ENCODE peak calls at places on chromosomes 4 and X, in four cellular contexts. I is GM12878, F is HepG2, T is SK-N-SH. X is an unnamed sample.

GRCh38 chrX:68932611-68933010 is 103.8 kb downstream of the EFNB1 start:
- DNase-seq in F (no peak), T (no peak), I (no peak), X (no peak)

GRCh38 chrX:95427389-95427788 is 1257.3 kb upstream of the DIAPH2 start:
- DNase-seq in I (no peak), T (no peak), F (no peak), X (no peak)

GRCh38 chr4:163127621-163128020 is 39.1 kb downstream of the NAF1 start:
- DNase-seq in T (no peak), I (no peak), F (no peak), X (no peak)

GRCh38 chrX:84735025-84735424 is 232.8 kb upstream of the HDX start:
- DNase-seq in T (no peak), I (no peak), F (peak; percentile 38), X (no peak)

GRCh38 chr4:81963506-81964020 is 410.2 kb downstream of the HNRNPD start:
- DNase-seq in F (no peak), T (no peak), I (no peak), X (peak; percentile 30)

GRCh38 chrX:19343085-19343461 is 654 bp upstream of the PDHA1 start:
- DNase-seq in F (peak; percentile 36), T (no peak), I (no peak), X (no peak)

GRCh38 chrX:101415180-101416130 is 7.4 kb downstream of the HNRNPH2 start:
- DNase-seq in T (peak; percentile 58), I (peak; percentile 68), F (peak; percentile 14), X (peak; percentile 62)

GRCh38 chr4:105560488-105560887 is 8.1 kb downstream of the ARHGEF38 start:
- DNase-seq in T (no peak), I (no peak), F (no peak), X (no peak)

GRCh38 chr4:107578321-107578720 is 141.7 kb downstream of the PAPSS1 start:
- DNase-seq in T (no peak), F (no peak), I (no peak), X (no peak)

GRCh38 chrX:153628665-153629064 is 18.3 kb upstream of the DUSP9 start:
- DNase-seq in T (peak; percentile 16), F (no peak), I (no peak), X (no peak)

GRCh38 chrX:43813898-43814297 is 68.4 kb downstream of the MAOB start:
- DNase-seq in T (no peak), F (no peak), I (no peak), X (peak; percentile 36)

GRCh38 chrX:22109442-22109841 is 77.3 kb downstream of the PHEX start:
- DNase-seq in I (no peak), T (no peak), F (no peak), X (peak; percentile 28)

GRCh38 chrX:38458071-38458470 is 103.3 kb upstream of the TSPAN7 start:
- DNase-seq in I (no peak), T (no peak), F (no peak), X (no peak)

GRCh38 chr4:83138979-83139378 is 24.4 kb upstream of the PLAC8 start:
- DNase-seq in F (no peak), T (no peak), I (no peak), X (no peak)

GRCh38 chrX:139766545-139766983 is 58.6 kb upstream of the MCF2 start:
- DNase-seq in F (no peak), I (peak; percentile 8), T (no peak), X (no peak)

GRCh38 chr4:41506071-41506470 is 31.9 kb upstream of the LIMCH1 start:
- DNase-seq in F (no peak), I (no peak), T (no peak), X (no peak)

GRCh38 chr4:128335541-128335940 is 47.9 kb upstream of the PGRMC2 start:
- DNase-seq in F (no peak), T (no peak), I (no peak), X (no peak)

GRCh38 chr4:120055167-120055566 is 11.5 kb downstream of the MAD2L1 start:
- DNase-seq in T (no peak), I (no peak), F (no peak), X (no peak)

GRCh38 chr4:176778491-176778890 is 14.2 kb downstream of the VEGFC start:
- DNase-seq in F (no peak), I (no peak), T (no peak), X (no peak)

GRCh38 chr4:89303177-89303576 is 4.4 kb downstream of the GPRIN3 start:
- DNase-seq in I (no peak), T (no peak), F (no peak), X (no peak)

GRCh38 chrX:38107028-38107427 is 100.7 kb downstream of the SYTL5 start:
- DNase-seq in T (no peak), I (no peak), F (peak; percentile 1), X (no peak)

GRCh38 chr4:52864816-52865215 is 2.7 kb downstream of the RASL11B start:
- DNase-seq in T (peak; percentile 59), I (no peak), F (no peak), X (no peak)

GRCh38 chrX:97158270-97158669 is 274.6 kb downstream of the RPA4 start:
- DNase-seq in F (no peak), I (no peak), T (no peak), X (no peak)

GRCh38 chr4:187077749-187078148 is 354.1 kb upstream of the FAT1 start:
- DNase-seq in I (no peak), F (no peak), T (no peak), X (peak; percentile 15)

GRCh38 chr4:126956192-126956897 is 676.4 kb upstream of the INTU start:
- DNase-seq in T (no peak), F (no peak), I (no peak), X (no peak)

GRCh38 chr4:126954537-126955291 is 678.0 kb upstream of the INTU start:
- DNase-seq in I (no peak), T (no peak), F (no peak), X (no peak)

GRCh38 chr4:126957555-126958440 is 675.0 kb upstream of the INTU start:
- DNase-seq in I (no peak), T (no peak), F (no peak), X (no peak)

GRCh38 chr4:126958482-126958881 is 674.3 kb upstream of the INTU start:
- DNase-seq in F (no peak), I (no peak), T (no peak), X (no peak)

DNA sequence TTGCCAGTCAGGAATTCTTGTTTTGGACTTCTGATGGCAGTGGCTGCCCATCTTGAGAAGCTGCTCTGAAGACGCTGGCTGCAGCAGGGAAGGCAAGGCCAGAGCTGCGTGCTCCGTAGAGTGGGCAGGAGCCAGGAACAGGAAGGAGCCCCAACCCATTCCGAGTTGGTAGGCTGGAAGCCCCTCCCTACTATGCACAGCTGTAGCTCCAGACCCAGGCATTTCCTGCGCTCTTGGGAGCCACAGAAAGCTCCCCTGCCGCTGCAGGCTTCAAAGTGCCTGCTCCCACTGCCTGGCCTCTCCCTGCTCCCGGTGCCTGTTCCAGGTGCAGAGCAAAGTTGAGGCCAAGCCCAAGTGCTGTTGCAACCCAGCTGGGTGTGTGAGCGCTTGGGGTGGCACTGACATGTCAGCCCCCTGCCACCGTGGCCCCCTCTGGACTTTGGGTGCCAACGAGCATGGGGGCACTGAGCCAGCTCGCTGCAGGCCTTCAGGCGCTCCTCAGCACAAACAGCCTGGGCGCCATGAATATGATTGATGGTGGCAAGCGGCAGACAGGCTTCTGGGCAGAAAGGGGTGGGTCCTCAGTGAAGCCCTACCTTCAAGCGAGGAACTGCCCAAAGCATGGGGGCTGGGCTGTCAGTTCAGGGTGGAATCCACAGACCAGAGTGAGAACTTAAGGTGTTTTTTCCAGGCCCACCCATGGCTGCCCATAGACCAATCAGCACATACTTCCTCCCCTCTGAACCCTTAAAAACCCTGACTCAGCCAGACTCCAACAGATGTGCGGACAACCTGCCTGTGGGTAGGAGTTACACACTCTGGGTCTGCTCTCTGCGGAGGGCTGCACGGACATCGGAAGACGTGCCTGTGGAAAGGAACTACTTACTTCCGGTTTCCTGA is 677.2 kb upstream of the INTU start:
- DNase-seq in T (peak; percentile 9), I (no peak), F (no peak), X (no peak)
- TF ChIP-seq YY1 in T (no peak), I (no peak), F (no peak), X (no peak)

DNA sequence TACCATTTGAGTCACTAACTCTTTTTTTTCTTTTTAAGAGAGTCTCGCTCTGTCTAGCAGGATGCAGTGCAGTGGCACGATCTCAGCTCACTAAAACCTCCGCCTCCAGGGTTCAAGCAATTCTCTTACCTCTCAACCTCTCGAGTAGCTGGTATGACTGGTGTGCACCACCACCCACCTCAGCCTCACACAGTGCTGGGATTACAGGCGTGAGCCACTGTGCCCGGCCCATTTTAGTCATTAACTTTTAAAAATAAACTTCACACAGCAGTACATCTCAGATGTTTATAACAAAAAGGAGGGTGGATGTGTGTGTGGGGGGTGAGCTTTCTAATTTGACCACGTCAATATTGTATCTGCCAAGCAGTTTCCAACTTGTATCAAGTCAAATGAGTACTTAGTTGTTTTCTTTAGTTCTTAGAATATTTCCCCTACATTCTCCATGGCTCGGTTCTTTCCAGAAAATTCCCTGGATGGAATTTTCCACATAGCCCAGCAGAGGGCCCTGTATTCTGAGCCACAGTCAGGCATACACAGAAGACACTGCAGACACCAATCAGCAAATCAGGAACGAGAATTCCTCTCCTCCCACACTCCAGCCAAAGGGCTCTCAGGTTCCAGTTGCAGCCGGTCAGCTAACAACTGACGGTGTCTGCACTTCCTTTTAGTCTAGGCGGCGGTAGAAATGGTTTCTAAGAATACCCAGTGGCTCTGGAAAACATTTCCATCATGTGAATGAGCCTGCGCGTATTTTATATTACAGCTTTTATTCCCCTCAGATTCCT is 20.1 kb upstream of the ARAF start:
- DNase-seq in T (peak; percentile 80), F (peak; percentile 81), I (no peak), X (peak; percentile 85)
- TF ChIP-seq YY1 in T (no peak), F (no peak), I (no peak), X (no peak)

DNA sequence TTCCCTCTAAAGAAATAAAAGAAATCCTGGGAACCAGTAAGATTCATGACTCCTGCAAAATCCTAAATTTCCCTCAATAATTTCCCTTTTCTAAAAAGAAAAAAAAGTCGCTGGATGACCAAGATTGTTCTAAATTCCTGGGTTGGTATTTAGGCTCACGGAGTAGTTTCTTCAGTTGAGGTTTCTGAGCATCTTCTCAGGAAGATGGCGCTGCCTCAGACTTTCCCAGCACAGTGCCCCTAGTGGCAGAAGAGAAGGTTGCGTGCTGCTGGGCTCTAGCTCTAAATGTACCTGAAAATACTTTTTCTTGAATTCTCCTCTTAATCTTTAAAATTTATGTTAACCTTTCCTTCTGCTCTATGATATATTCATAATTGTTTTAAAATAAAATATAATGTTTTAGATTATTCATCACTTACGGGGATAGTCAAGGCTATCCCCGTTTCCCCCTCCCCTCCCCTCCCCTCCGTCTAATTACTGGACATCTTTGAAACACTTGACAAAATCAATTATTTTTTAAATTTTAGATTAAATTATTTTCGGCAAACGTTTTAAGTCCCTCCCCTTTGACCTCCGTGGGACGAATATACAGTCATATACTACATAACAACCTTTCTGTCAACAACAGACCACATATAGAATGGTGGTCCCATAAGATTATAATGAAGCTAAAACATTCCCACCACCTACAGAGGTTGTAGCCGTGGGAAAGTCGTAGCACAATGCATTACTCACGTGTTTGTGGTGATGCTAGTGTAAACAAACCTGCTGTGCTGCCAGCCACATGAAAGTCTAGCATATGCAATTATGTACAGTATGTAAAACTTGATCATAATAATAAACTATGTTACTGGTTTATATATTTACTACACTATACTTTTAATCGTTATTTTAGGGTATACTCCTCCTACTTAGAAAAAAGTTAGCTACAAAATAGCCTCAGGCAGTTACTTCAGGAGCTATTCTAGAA is 41.0 kb upstream of the GATB start:
- DNase-seq in I (no peak), F (peak; percentile 25), T (peak; percentile 59), X (no peak)
- TF ChIP-seq YY1 in I (peak; percentile 95), F (peak; percentile 75), T (peak; percentile 74), X (no peak)

DNA sequence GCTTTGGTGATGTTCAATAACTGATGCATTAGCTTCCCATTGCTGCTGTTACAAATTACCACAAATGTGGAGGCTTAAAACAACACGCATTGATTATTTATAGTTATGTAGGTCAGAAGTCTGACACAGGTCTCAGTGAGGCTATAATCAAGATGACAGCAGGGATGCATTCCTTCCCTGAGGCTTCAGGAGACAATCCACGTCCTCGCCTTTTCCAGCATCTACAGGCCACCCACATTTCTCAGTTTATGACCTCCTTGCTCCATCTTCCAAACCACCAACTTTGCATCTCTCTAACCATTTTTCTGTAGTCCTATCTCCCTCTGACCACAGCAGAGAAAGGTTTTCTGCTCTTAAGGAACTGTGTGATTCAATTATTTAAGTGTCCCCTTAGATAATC is 92.5 kb downstream of the GASK1B start:
- DNase-seq in I (no peak), T (no peak), F (no peak), X (no peak)
- TF ChIP-seq YY1 in I (no peak), T (no peak), F (no peak), X (no peak)

X was measured in NT2/D1.